ENCODE peak calls at places on chromosomes 5 and 9, in four cellular contexts. One of them, this sample, is unnamed.

GRCh38 chr9:98564714-98565113 is 144.0 kb downstream of the GABBR2 start:
- DNase-seq in glutamatergic neuron: no peak
- DNase-seq in CD14-positive monocyte: no peak
- DNase-seq in GM12878: no peak
- DNase-seq in this sample: no peak

GRCh38 chr5:14185336-14186131 is 42.4 kb downstream of the TRIO start:
- DNase-seq in GM12878: no peak
- DNase-seq in glutamatergic neuron: peak; percentile 29
- DNase-seq in CD14-positive monocyte: no peak
- DNase-seq in this sample: peak; percentile 93

GRCh38 chr5:109589983-109590382 is 99.7 kb upstream of the MAN2A1 start:
- DNase-seq in glutamatergic neuron: no peak
- DNase-seq in GM12878: no peak
- DNase-seq in CD14-positive monocyte: no peak
- DNase-seq in this sample: no peak

GRCh38 chr9:87592554-87593394 is 95.1 kb downstream of the DAPK1 start:
- DNase-seq in GM12878: no peak
- DNase-seq in CD14-positive monocyte: no peak
- DNase-seq in glutamatergic neuron: no peak
- DNase-seq in this sample: peak; percentile 38

GRCh38 chr9:110058304-110058953 is 149.5 kb downstream of the C9orf152 start:
- DNase-seq in CD14-positive monocyte: peak; percentile 61
- DNase-seq in GM12878: no peak
- DNase-seq in glutamatergic neuron: peak; percentile 40
- DNase-seq in this sample: peak; percentile 87

GRCh38 chr5:178895615-178896571 is at the start of gene ZFP2:
- DNase-seq in CD14-positive monocyte: no peak
- DNase-seq in glutamatergic neuron: peak; percentile 82
- DNase-seq in GM12878: no peak
- DNase-seq in this sample: peak; percentile 60

GRCh38 chr9:130661461-130662098 is 2.8 kb upstream of the PRDM12 start:
- DNase-seq in glutamatergic neuron: peak; percentile 36
- DNase-seq in GM12878: no peak
- DNase-seq in CD14-positive monocyte: no peak
- DNase-seq in this sample: no peak

GRCh38 chr5:176890455-176891330 is 8.5 kb downstream of the HK3 start:
- DNase-seq in CD14-positive monocyte: peak; percentile 33
- DNase-seq in glutamatergic neuron: no peak
- DNase-seq in GM12878: no peak
- DNase-seq in this sample: no peak

GRCh38 chr5:59793000-59793399 is 100.5 kb downstream of the PDE4D start:
- DNase-seq in glutamatergic neuron: no peak
- DNase-seq in GM12878: no peak
- DNase-seq in CD14-positive monocyte: no peak
- DNase-seq in this sample: peak; percentile 98

GRCh38 chr5:125719681-125720676 is 703.2 kb upstream of the GRAMD2B start:
- DNase-seq in glutamatergic neuron: no peak
- DNase-seq in GM12878: no peak
- DNase-seq in CD14-positive monocyte: no peak
- DNase-seq in this sample: no peak

GRCh38 chr5:122392844-122393243 is 80.8 kb downstream of the SNCAIP start:
- DNase-seq in CD14-positive monocyte: no peak
- DNase-seq in GM12878: no peak
- DNase-seq in glutamatergic neuron: no peak
- DNase-seq in this sample: peak; percentile 88

GRCh38 chr9:72254881-72255545 is 105.8 kb downstream of the GDA start:
- DNase-seq in glutamatergic neuron: no peak
- DNase-seq in GM12878: no peak
- DNase-seq in CD14-positive monocyte: no peak
- DNase-seq in this sample: peak; percentile 47

GRCh38 chr5:180618830-180619562 is 27.7 kb upstream of the SCGB3A1 start:
- DNase-seq in glutamatergic neuron: peak; percentile 79
- DNase-seq in CD14-positive monocyte: no peak
- DNase-seq in GM12878: no peak
- DNase-seq in this sample: no peak

GRCh38 chr9:132673355-132673754 is 3.1 kb downstream of the GTF3C4 start:
- DNase-seq in CD14-positive monocyte: no peak
- DNase-seq in glutamatergic neuron: no peak
- DNase-seq in GM12878: no peak
- DNase-seq in this sample: peak; percentile 36

GRCh38 chr5:307306-307705 is 14.2 kb upstream of the AHRR start:
- DNase-seq in GM12878: no peak
- DNase-seq in CD14-positive monocyte: no peak
- DNase-seq in glutamatergic neuron: no peak
- DNase-seq in this sample: no peak

GRCh38 chr5:179530069-179530998 is 20.0 kb upstream of the RUFY1 start:
- DNase-seq in glutamatergic neuron: peak; percentile 71
- DNase-seq in GM12878: no peak
- DNase-seq in CD14-positive monocyte: peak; percentile 58
- DNase-seq in this sample: no peak

GRCh38 chr5:139829471-139829870 is 33.9 kb downstream of the PSD2 start:
- DNase-seq in GM12878: no peak
- DNase-seq in glutamatergic neuron: no peak
- DNase-seq in CD14-positive monocyte: no peak
- DNase-seq in this sample: no peak

GRCh38 chr9:132234501-132235045 is 72.7 kb downstream of the NTNG2 start:
- DNase-seq in glutamatergic neuron: no peak
- DNase-seq in CD14-positive monocyte: no peak
- DNase-seq in GM12878: no peak
- DNase-seq in this sample: no peak

GRCh38 chr9:34985311-34985899 is 4.1 kb upstream of the DNAJB5 start:
- DNase-seq in glutamatergic neuron: peak; percentile 81
- DNase-seq in GM12878: no peak
- DNase-seq in CD14-positive monocyte: no peak
- DNase-seq in this sample: peak; percentile 75

GRCh38 chr5:93545872-93546271 is 35.1 kb downstream of the NR2F1-AS1 start:
- DNase-seq in glutamatergic neuron: no peak
- DNase-seq in CD14-positive monocyte: no peak
- DNase-seq in GM12878: no peak
- DNase-seq in this sample: no peak

GRCh38 chr9:37903831-37904646 is at the start of gene SLC25A51:
- DNase-seq in glutamatergic neuron: peak; percentile 97
- DNase-seq in CD14-positive monocyte: peak; percentile 89
- DNase-seq in GM12878: peak; percentile 81
- DNase-seq in this sample: peak; percentile 93

GRCh38 chr5:159178978-159179377 is 30.4 kb downstream of the RNF145 start:
- DNase-seq in GM12878: peak; percentile 51
- DNase-seq in glutamatergic neuron: no peak
- DNase-seq in CD14-positive monocyte: no peak
- DNase-seq in this sample: peak; percentile 95

GRCh38 chr5:73433982-73434342 is 14.6 kb downstream of the FOXD1 start:
- DNase-seq in GM12878: no peak
- DNase-seq in glutamatergic neuron: no peak
- DNase-seq in CD14-positive monocyte: no peak
- DNase-seq in this sample: no peak

GRCh38 chr5:100840364-100840763 is 62.7 kb downstream of the ST8SIA4 start:
- DNase-seq in glutamatergic neuron: no peak
- DNase-seq in GM12878: peak; percentile 81
- DNase-seq in CD14-positive monocyte: peak; percentile 49
- DNase-seq in this sample: peak; percentile 82

GRCh38 chr9:78680196-78680595 is 383.3 kb downstream of the PSAT1 start:
- DNase-seq in GM12878: no peak
- DNase-seq in glutamatergic neuron: no peak
- DNase-seq in CD14-positive monocyte: no peak
- DNase-seq in this sample: no peak

GRCh38 chr5:68711311-68712200 is 382.3 kb upstream of the SLC30A5 start:
- DNase-seq in CD14-positive monocyte: no peak
- DNase-seq in glutamatergic neuron: no peak
- DNase-seq in GM12878: peak; percentile 72
- DNase-seq in this sample: no peak

GRCh38 chr5:174996941-174997340 is 272.6 kb downstream of the MSX2 start:
- DNase-seq in glutamatergic neuron: no peak
- DNase-seq in CD14-positive monocyte: no peak
- DNase-seq in GM12878: no peak
- DNase-seq in this sample: no peak

GRCh38 chr9:94786586-94786985 is 60.1 kb downstream of the AOPEP start:
- DNase-seq in CD14-positive monocyte: no peak
- DNase-seq in GM12878: no peak
- DNase-seq in glutamatergic neuron: no peak
- DNase-seq in this sample: no peak

GRCh38 chr5:172798422-172799215 is 27.6 kb upstream of the DUSP1 start:
- DNase-seq in GM12878: no peak
- DNase-seq in CD14-positive monocyte: peak; percentile 91
- DNase-seq in glutamatergic neuron: no peak
- DNase-seq in this sample: peak; percentile 97

GRCh38 chr5:64207978-64208377 is 42.3 kb downstream of the RNF180 start:
- DNase-seq in GM12878: no peak
- DNase-seq in glutamatergic neuron: no peak
- DNase-seq in CD14-positive monocyte: no peak
- DNase-seq in this sample: peak; percentile 34

GRCh38 chr5:103428411-103428871 is 134.1 kb downstream of the NUDT12 start:
- DNase-seq in CD14-positive monocyte: no peak
- DNase-seq in glutamatergic neuron: no peak
- DNase-seq in GM12878: no peak
- DNase-seq in this sample: peak; percentile 21

GRCh38 chr5:122704247-122705036 is 70.4 kb upstream of the SNX2 start:
- DNase-seq in CD14-positive monocyte: no peak
- DNase-seq in glutamatergic neuron: no peak
- DNase-seq in GM12878: no peak
- DNase-seq in this sample: peak; percentile 69

DNA sequence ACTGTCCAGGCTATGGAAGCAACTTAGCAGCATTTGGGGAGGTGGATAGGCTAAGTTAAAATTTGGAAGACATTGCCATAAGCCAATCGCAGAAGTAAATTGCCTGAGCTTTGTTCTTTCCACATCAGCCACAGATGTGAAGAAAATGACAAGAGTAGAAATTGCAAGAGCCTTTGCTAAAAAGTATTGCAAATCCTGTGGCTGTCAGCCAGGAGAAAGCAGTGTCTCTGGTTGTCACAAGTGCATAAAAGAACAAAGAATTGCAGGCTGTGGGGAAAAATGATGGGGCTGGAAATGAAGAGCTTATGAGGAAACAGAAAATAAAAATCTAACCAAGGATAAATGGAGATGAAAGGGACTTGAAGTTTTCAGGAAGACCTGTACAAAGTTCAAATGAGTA is 344.8 kb downstream of the CSNK1G3 start:
- DNase-seq in CD14-positive monocyte: no peak
- DNase-seq in GM12878: no peak
- DNase-seq in glutamatergic neuron: no peak
- DNase-seq in this sample: peak; percentile 20
- TF ChIP-seq CTCF in CD14-positive monocyte: no peak
- TF ChIP-seq CTCF in GM12878: no peak
- TF ChIP-seq CTCF in glutamatergic neuron: no peak
- TF ChIP-seq CTCF in this sample: no peak

DNA sequence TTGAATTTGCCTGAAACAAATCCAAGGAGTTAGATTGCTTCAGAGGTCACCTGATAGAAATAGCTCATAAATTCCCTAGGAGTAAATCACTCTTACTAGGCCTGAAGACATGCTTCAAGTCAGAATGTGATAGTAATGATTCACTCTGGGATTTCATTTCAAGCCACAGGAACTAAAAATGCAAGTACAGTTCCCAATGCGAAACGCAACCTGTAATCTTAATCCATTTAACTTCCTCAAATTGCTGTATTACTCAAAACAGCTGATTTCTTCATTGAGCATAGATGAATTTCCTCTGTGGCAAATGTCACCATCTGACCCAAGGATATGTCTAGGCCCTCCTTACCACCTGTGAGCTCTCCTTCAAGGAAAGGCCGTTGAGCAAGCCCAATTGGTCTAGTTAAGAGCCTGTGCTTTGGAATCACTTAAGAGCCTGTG is 32.1 kb upstream of the IL6ST start:
- DNase-seq in GM12878: peak; percentile 89
- DNase-seq in CD14-positive monocyte: peak; percentile 52
- DNase-seq in glutamatergic neuron: no peak
- DNase-seq in this sample: peak; percentile 61
- TF ChIP-seq CTCF in GM12878: no peak
- TF ChIP-seq CTCF in CD14-positive monocyte: no peak
- TF ChIP-seq CTCF in glutamatergic neuron: no peak
- TF ChIP-seq CTCF in this sample: no peak

DNA sequence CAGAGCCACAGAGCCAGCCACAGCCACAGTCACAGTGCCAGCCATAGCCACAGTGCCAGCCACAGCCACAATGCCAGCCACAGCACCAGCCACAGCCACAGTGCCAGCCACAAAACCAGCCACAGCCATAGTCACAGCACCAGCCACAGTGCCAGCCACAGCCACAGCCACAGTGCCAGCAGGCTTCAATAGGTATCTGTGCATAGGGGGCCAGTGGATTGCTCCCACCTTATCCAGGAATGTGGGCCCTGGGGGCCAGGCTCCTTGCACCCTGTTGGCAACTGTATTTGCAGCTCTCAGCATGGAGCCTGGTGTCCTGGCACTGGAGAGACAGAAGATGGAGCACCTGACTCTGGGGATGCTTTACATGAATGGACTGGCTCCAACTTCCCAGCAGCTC is 111.7 kb upstream of the IRX2 start:
- DNase-seq in CD14-positive monocyte: no peak
- DNase-seq in glutamatergic neuron: no peak
- DNase-seq in GM12878: no peak
- DNase-seq in this sample: no peak
- TF ChIP-seq CTCF in CD14-positive monocyte: no peak
- TF ChIP-seq CTCF in glutamatergic neuron: no peak
- TF ChIP-seq CTCF in GM12878: no peak
- TF ChIP-seq CTCF in this sample: no peak

DNA sequence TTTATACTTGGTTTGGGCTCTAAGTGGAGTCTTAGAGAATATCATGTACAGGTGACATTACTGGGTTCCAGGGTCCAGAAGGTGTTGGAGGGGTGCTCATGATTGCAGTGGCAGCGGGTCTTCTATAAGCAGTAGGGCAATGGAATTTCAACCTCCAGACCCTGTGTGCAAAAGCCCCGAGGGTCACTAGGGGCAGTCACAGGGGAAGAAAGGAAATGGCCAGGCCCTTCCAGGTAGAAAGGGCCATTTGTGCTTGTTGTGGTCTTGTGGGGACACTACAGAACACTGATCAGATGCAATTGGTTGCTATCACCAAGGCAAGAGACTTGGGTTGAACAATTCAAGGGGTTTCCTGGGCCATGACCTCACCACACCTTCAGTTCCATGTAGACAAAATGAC is 283.4 kb downstream of the GADD45G start:
- DNase-seq in CD14-positive monocyte: no peak
- DNase-seq in glutamatergic neuron: no peak
- DNase-seq in GM12878: no peak
- DNase-seq in this sample: no peak
- TF ChIP-seq CTCF in CD14-positive monocyte: no peak
- TF ChIP-seq CTCF in glutamatergic neuron: no peak
- TF ChIP-seq CTCF in GM12878: no peak
- TF ChIP-seq CTCF in this sample: no peak

DNA sequence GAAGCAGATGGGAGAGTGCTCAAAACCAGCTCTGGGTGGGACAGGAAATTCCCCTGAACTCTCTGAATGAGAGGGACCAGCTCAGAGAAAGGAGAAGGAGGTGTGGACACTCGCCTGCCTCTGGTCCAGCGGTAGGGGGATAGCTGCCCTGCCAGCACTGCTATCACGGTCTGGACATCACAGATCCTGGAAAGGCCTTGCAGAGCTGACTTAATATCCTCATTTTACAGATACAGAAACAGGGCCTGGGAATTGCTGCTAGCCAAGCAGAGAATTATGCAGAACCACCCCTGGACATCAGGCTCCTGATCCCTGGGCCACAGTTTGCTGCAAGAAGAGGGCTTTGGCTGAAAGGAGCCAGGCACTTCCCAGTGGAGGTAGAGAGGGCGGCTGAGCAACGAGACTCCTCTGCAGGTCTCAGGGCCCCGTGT is 4.8 kb downstream of the TRAF1 start:
- DNase-seq in CD14-positive monocyte: no peak
- DNase-seq in GM12878: no peak
- DNase-seq in glutamatergic neuron: no peak
- DNase-seq in this sample: no peak
- TF ChIP-seq CTCF in CD14-positive monocyte: no peak
- TF ChIP-seq CTCF in GM12878: no peak
- TF ChIP-seq CTCF in glutamatergic neuron: no peak
- TF ChIP-seq CTCF in this sample: no peak